ENCODE peak calls at places on chromosomes 1 and 21, in eight cellular contexts. F, V, Y, W, O, J, U and Z are unnamed samples.
A peak's percentile ranks its signal among the peaks of the same experiment; 100 is the strongest.

GRCh38 chr1:181021811-181022434 is 747 bp downstream of the STX6 start:
- DNase-seq in F (peak; percentile 90), J (peak; percentile 71), V (peak; percentile 54), O (peak; percentile 47), Y (peak; percentile 64), U (peak; percentile 28), W (peak; percentile 59), Z (peak; percentile 93)

GRCh38 chr1:90132306-90132705 is 137.4 kb downstream of the ZNF326 start:
- DNase-seq in O (no peak), Y (no peak), V (no peak), J (no peak), U (no peak), F (no peak), W (no peak), Z (peak; percentile 77)

GRCh38 chr1:201628490-201628889 is 89.6 kb downstream of the NAV1 start:
- DNase-seq in O (peak; percentile 89), W (no peak), F (no peak), J (no peak), U (no peak), V (no peak), Y (no peak), Z (peak; percentile 99)

GRCh38 chr1:17866451-17867029 is 111.4 kb downstream of the ACTL8 start:
- DNase-seq in Y (no peak), J (no peak), V (no peak), W (no peak), F (peak; percentile 95), U (no peak), O (no peak), Z (no peak)

GRCh38 chr1:172851871-172852270 is 193.0 kb downstream of the FASLG start:
- DNase-seq in O (no peak), Y (no peak), F (peak; percentile 77), U (no peak), V (no peak), W (no peak), J (no peak), Z (no peak)

GRCh38 chr1:203267347-203267846 is 37.9 kb upstream of the BTG2 start:
- DNase-seq in Y (peak; percentile 76), U (peak; percentile 61), J (peak; percentile 86), O (peak; percentile 78), F (peak; percentile 86), V (peak; percentile 68), W (peak; percentile 78), Z (peak; percentile 95)

GRCh38 chr1:214249651-214250050 is 31.3 kb upstream of the SMYD2 start:
- DNase-seq in U (no peak), J (no peak), Y (no peak), F (no peak), O (no peak), W (no peak), V (no peak), Z (no peak)

GRCh38 chr1:181151378-181152326 is 63.2 kb downstream of the IER5 start:
- DNase-seq in W (no peak), U (no peak), J (no peak), O (no peak), V (no peak), F (peak; percentile 66), Y (no peak), Z (peak; percentile 26)

GRCh38 chr1:157595356-157595755 is 2.5 kb downstream of the FCRL4 start:
- DNase-seq in W (no peak), J (no peak), U (no peak), Y (no peak), F (no peak), V (no peak), O (no peak), Z (no peak)

GRCh38 chr21:35779690-35780570 is 280.4 kb downstream of the SETD4 start:
- DNase-seq in F (peak; percentile 99), J (no peak), V (no peak), U (no peak), Y (no peak), O (no peak), W (no peak), Z (no peak)

GRCh38 chr1:37853157-37853556 is 6.2 kb downstream of the MTF1 start:
- DNase-seq in W (no peak), F (no peak), U (no peak), O (no peak), V (no peak), J (no peak), Y (no peak), Z (no peak)

GRCh38 chr21:32886339-32886738 is 114.8 kb upstream of the PAXBP1 start:
- DNase-seq in W (peak; percentile 17), F (peak; percentile 38), U (no peak), J (no peak), V (no peak), Y (no peak), O (no peak), Z (peak; percentile 12)

GRCh38 chr1:111203681-111204210 is 3.3 kb upstream of the DENND2D start:
- DNase-seq in J (no peak), Y (no peak), W (peak; percentile 76), F (peak; percentile 80), O (peak; percentile 45), V (peak; percentile 77), U (no peak), Z (peak; percentile 49)

GRCh38 chr1:244881552-244882280 is 17.4 kb upstream of the HNRNPU start:
- DNase-seq in W (no peak), U (no peak), V (no peak), F (no peak), O (no peak), J (peak; percentile 34), Y (no peak), Z (no peak)

GRCh38 chr1:235783148-235783776 is 83.4 kb downstream of the LYST start:
- DNase-seq in O (peak; percentile 45), U (no peak), J (no peak), V (no peak), Y (no peak), F (peak; percentile 51), W (no peak), Z (peak; percentile 59)

GRCh38 chr1:198726455-198726854 is 87.6 kb downstream of the PTPRC start:
- DNase-seq in J (no peak), O (no peak), W (no peak), Y (no peak), U (no peak), V (no peak), F (peak; percentile 26), Z (no peak)

GRCh38 chr1:234961468-234962339 is 166.9 kb downstream of the TOMM20 start:
- DNase-seq in W (no peak), J (no peak), U (no peak), Y (no peak), F (peak; percentile 97), V (no peak), O (no peak), Z (peak; percentile 62)

GRCh38 chr1:226640737-226641136 is 92.2 kb downstream of the STUM start:
- DNase-seq in F (no peak), W (no peak), V (no peak), O (no peak), Y (no peak), U (no peak), J (no peak), Z (no peak)

GRCh38 chr1:182629674-182630073 is 25.5 kb upstream of the RGS16 start:
- DNase-seq in U (no peak), J (no peak), Y (no peak), O (no peak), V (peak; percentile 48), F (no peak), W (peak; percentile 66), Z (peak; percentile 53)

GRCh38 chr1:41915786-41916571 is 2.7 kb downstream of the HIVEP3 start:
- DNase-seq in W (no peak), U (no peak), O (peak; percentile 50), J (no peak), Y (peak; percentile 29), V (no peak), F (peak; percentile 40), Z (peak; percentile 92)

GRCh38 chr1:45037456-45037855 is 25.4 kb downstream of the UROD start:
- DNase-seq in O (no peak), F (peak; percentile 51), V (no peak), Y (no peak), J (no peak), W (no peak), U (no peak), Z (no peak)

GRCh38 chr1:231885209-231885854 is 258.7 kb downstream of the DISC1 start:
- DNase-seq in J (no peak), F (peak; percentile 84), O (no peak), W (no peak), Y (no peak), V (no peak), U (no peak), Z (no peak)

GRCh38 chr1:34844252-34844634 is 15.3 kb downstream of the SMIM12 start:
- DNase-seq in Y (no peak), O (no peak), U (no peak), V (no peak), W (no peak), F (peak; percentile 87), J (peak; percentile 70), Z (peak; percentile 85)

GRCh38 chr1:29258974-29259801 is 22.9 kb downstream of the PTPRU start:
- DNase-seq in U (no peak), F (no peak), O (no peak), V (no peak), Y (no peak), J (peak; percentile 50), W (no peak), Z (no peak)

GRCh38 chr21:44199448-44199847 is 41.3 kb downstream of the ICOSLG start:
- DNase-seq in U (peak; percentile 54), F (no peak), W (no peak), J (peak; percentile 68), V (no peak), Y (no peak), O (no peak), Z (peak; percentile 54)

GRCh38 chr1:116754203-116754977 is at the start of gene CD2:
- DNase-seq in O (no peak), W (peak; percentile 59), Y (no peak), J (no peak), F (no peak), V (no peak), U (no peak), Z (no peak)

GRCh38 chr1:209037064-209037463 is 546.5 kb upstream of the CAMK1G start:
- DNase-seq in F (no peak), J (no peak), U (no peak), O (no peak), Y (no peak), V (no peak), W (no peak), Z (no peak)

GRCh38 chr1:235720544-235720943 is 71.0 kb upstream of the GNG4 start:
- DNase-seq in J (no peak), W (no peak), O (no peak), U (no peak), Y (no peak), V (no peak), F (no peak), Z (peak; percentile 12)

GRCh38 chr1:59022199-59022598 is 238.4 kb upstream of the JUN start:
- DNase-seq in Y (no peak), O (no peak), W (no peak), J (no peak), U (no peak), V (no peak), F (no peak), Z (no peak)

GRCh38 chr1:155457237-155457636 is 105.4 kb downstream of the ASH1L start:
- DNase-seq in Y (no peak), W (no peak), F (no peak), J (no peak), V (no peak), O (no peak), U (no peak), Z (no peak)

GRCh38 chr1:176896216-176896615 is 268.3 kb downstream of the ASTN1 start:
- DNase-seq in F (no peak), O (no peak), W (no peak), V (no peak), J (no peak), U (no peak), Y (no peak), Z (no peak)

GRCh38 chr1:221118938-221119320 is 239.7 kb downstream of the HLX start:
- DNase-seq in J (no peak), U (no peak), V (no peak), F (no peak), O (no peak), W (no peak), Y (no peak), Z (no peak)